ENCODE peak calls at places on chromosomes 7 and 10, in eight cellular contexts. T is A549, O is PC-3, D is WTC11, M is pancreas, V is right lobe of liver, K is epithelial cell of esophagus, B is thoracic aorta. C is an unnamed sample.

GRCh38 chr10:58753425-58753824 is 240.8 kb downstream of the BICC1 start:
- DNase-seq in T (no peak), O (no peak), D (no peak), M (no peak), V (no peak), K (no peak), B (no peak), C (no peak)

GRCh38 chr7:129401228-129401967 is 32.8 kb upstream of the STRIP2 start:
- DNase-seq in T (peak; percentile 24), O (peak; percentile 81), D (no peak), M (no peak), V (no peak), K (peak; percentile 38), B (no peak), C (no peak)

GRCh38 chr10:129568562-129569344 is 101.7 kb downstream of the MGMT start:
- DNase-seq in T (no peak), O (no peak), D (no peak), M (no peak), V (no peak), K (no peak), B (no peak), C (no peak)

GRCh38 chr10:24480447-24480846 is 243.2 kb downstream of the ARHGAP21 start:
- DNase-seq in T (no peak), O (no peak), D (no peak), M (no peak), V (no peak), K (no peak), B (no peak), C (no peak)

GRCh38 chr7:127835679-127836078 is 183.7 kb downstream of the SND1 start:
- DNase-seq in T (no peak), O (no peak), D (no peak), M (no peak), V (no peak), K (no peak), B (no peak), C (no peak)

GRCh38 chr10:26303366-26303765 is 86.8 kb downstream of the GAD2 start:
- DNase-seq in T (no peak), O (no peak), D (no peak), M (no peak), V (no peak), K (no peak), B (no peak), C (no peak)

GRCh38 chr10:101588879-101589278 is 758 bp downstream of the DPCD start:
- DNase-seq in T (no peak), O (no peak), D (no peak), M (no peak), V (no peak), K (peak; percentile 43), B (no peak), C (no peak)

GRCh38 chr7:18890885-18891621 is 226.4 kb downstream of the TWIST1 start:
- DNase-seq in T (no peak), O (no peak), D (no peak), M (no peak), V (no peak), K (no peak), B (no peak), C (no peak)

GRCh38 chr7:156002362-156003001 is 190.2 kb upstream of the SHH start:
- DNase-seq in T (no peak), O (no peak), D (no peak), M (no peak), V (no peak), K (no peak), B (no peak), C (no peak)

GRCh38 chr7:47032171-47032915 is 549.6 kb downstream of the TNS3 start:
- DNase-seq in T (no peak), O (no peak), D (no peak), M (no peak), V (no peak), K (no peak), B (no peak), C (no peak)

GRCh38 chr7:130435455-130435854 is 5.4 kb downstream of the CEP41 start:
- DNase-seq in T (no peak), O (no peak), D (no peak), M (no peak), V (no peak), K (no peak), B (no peak), C (no peak)

GRCh38 chr7:93890464-93891068 is at the start of gene TFPI2:
- DNase-seq in T (peak; percentile 94), O (peak; percentile 87), D (peak; percentile 58), M (peak; percentile 75), V (peak; percentile 60), K (peak; percentile 90), B (peak; percentile 13), C (peak; percentile 38)

GRCh38 chr7:112416127-112416526 is 34.1 kb upstream of the IFRD1 start:
- DNase-seq in T (no peak), O (no peak), D (no peak), M (no peak), V (no peak), K (no peak), B (no peak), C (no peak)

GRCh38 chr10:78776746-78777145 is 292.0 kb upstream of the ZMIZ1 start:
- DNase-seq in T (no peak), O (no peak), D (no peak), M (no peak), V (no peak), K (no peak), B (no peak), C (no peak)

GRCh38 chr7:102153586-102153948 is 133.1 kb upstream of the SH2B2 start:
- DNase-seq in T (no peak), O (no peak), D (no peak), M (no peak), V (no peak), K (no peak), B (no peak), C (no peak)

GRCh38 chr7:148697256-148697841 is 1.4 kb upstream of the CUL1 start:
- DNase-seq in T (no peak), O (no peak), D (no peak), M (no peak), V (no peak), K (peak; percentile 26), B (no peak), C (no peak)

GRCh38 chr7:15225981-15226380 is 323.4 kb upstream of the DGKB start:
- DNase-seq in T (no peak), O (no peak), D (no peak), M (no peak), V (no peak), K (no peak), B (no peak), C (no peak)

GRCh38 chr7:114703677-114704076 is 218.2 kb upstream of the MDFIC start:
- DNase-seq in T (peak; percentile 21), O (peak; percentile 25), D (no peak), M (no peak), V (peak; percentile 50), K (peak; percentile 53), B (no peak), C (no peak)

GRCh38 chr7:96219382-96220130 is 102.3 kb downstream of the SLC25A13 start:
- DNase-seq in T (peak; percentile 49), O (peak; percentile 93), D (no peak), M (no peak), V (no peak), K (peak; percentile 93), B (no peak), C (no peak)

GRCh38 chr10:56469482-56469881 is 108.4 kb upstream of the ZWINT start:
- DNase-seq in T (no peak), O (no peak), D (no peak), M (no peak), V (no peak), K (no peak), B (no peak), C (no peak)
- TF ChIP-seq CTCF in T (no peak), O (peak; percentile 40), D (no peak), M (no peak), V (no peak), K (no peak), B (no peak), C (no peak)

DNA sequence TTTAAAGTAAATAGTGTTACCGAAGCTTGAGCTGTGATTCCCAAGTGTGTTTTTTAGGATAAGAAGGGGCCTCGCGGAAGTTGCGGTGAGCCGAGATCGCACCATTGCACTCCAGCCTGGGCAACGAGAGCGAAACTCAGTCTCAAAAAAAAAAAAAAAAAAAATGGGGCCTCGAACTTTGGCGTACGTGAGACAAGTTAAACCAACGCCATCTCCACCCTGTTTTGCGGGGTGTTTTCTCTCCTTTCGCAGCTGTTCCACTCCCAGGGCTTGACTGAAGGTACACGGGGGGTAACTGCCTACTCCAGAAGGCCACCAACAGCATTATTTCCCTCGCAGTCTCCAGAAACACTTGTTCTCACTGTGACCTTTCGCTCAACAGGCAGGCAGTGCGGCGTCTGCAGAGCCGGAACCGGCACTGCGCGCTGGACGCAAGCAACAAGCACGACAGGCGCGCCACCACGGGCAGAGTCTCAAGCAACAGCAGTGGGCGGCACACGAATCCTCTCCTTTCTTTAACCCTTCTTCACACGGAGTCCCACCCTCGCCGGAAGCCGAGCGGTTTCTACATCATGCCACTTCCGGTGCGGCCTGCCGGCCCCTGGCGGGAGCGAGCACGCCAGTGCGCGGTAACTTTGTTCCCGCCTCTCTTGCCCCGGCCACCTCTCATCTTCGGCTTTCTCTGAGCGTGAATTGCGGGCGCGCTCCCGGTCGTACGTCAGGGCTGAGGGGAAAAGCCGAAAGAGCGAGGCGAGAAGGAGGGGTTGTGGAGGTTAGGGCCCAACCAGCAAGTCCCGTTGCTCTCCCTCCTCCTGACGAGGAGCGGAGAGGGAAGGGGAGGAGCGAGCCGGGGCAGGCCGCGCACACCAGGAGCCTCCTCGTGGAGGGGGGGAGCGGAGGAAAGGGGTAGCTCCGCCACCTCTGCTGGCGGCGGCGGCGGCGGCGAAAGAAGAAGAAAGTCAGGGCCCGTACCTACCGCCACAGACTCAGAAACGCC is 826 bp upstream of the CDK13 start:
- DNase-seq in T (peak; percentile 99), O (peak; percentile 98), D (peak; percentile 98), M (peak; percentile 98), V (peak; percentile 99), K (peak; percentile 100), B (peak; percentile 97), C (peak; percentile 94)
- TF ChIP-seq CTCF in T (no peak), O (no peak), D (no peak), M (no peak), V (no peak), K (no peak), B (no peak), C (no peak)

DNA sequence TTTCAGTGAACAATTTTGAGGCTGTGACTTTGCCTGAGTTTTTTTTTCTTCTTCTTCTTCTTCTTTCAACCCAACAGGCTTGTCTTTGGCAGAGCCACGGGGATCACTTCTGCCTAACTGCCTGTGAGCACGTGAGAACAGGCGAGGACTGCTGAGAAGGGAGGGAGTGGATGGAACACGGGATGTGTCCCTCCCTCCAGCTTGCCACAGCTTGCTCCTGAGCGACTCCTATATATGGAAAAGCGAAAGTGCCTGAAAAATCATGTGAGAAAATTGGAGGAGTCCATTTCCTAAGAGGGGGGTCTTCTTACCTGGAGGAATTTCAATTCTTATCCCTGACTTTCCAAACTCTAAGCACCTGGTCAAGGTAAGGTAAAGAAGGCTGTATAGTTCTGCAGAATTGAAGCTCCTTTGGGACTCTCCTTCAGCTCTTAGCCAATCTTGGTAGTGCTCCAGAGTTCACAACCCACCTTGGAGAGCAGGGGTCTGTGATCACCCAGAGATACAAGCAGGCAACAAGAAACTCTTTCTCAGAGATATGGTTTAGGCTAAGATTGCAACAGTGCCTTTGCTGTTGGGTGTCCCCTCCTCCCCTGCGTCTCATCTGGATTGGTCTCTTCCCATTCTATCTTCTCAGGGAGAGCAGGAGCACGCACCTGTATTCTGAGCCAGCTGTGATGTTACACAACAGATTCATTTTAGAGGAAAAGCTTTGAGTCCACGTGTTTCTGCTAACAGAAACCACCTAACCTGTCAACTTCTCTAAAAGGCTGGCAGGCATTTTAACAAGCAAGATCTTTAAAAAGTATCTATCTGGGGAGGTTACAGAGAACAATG is at the start of gene MAT1A:
- DNase-seq in T (peak; percentile 36), O (no peak), D (no peak), M (peak; percentile 70), V (peak; percentile 81), K (peak; percentile 63), B (no peak), C (no peak)
- TF ChIP-seq CTCF in T (no peak), O (no peak), D (no peak), M (no peak), V (peak; percentile 28), K (peak; percentile 33), B (no peak), C (no peak)

GRCh38 chr10:133311570-133311969 is 2.9 kb downstream of the ZNF511 start:
- DNase-seq in T (no peak), O (no peak), D (no peak), M (peak; percentile 28), V (no peak), K (no peak), B (no peak), C (no peak)
- TF ChIP-seq CTCF in T (no peak), O (no peak), D (no peak), M (no peak), V (no peak), K (no peak), B (no peak), C (no peak)